ENCODE peak calls at places on chromosome 19, in eight cellular contexts. One of them, this sample, is unnamed. For H3K4me1, the result is how much of the 10 kb centered on the place peaks cover.

GRCh38 chr19:51055866-51056265 is 9.0 kb downstream of the KLK13 start:
- DNase-seq in lung: no peak
- DNase-seq in left ventricle myocardium inferior: no peak
- DNase-seq in psoas muscle: no peak
- DNase-seq in DND-41: no peak
- DNase-seq in stomach: no peak
- DNase-seq in tibial artery: no peak
- DNase-seq in SJSA1: no peak
- DNase-seq in this sample: no peak

GRCh38 chr19:48962029-48962848 is 2.9 kb upstream of the FTL start:
- DNase-seq in lung: peak
- DNase-seq in left ventricle myocardium inferior: peak
- DNase-seq in psoas muscle: peak
- DNase-seq in DND-41: no peak
- DNase-seq in stomach: peak
- DNase-seq in tibial artery: no peak
- DNase-seq in SJSA1: peak
- DNase-seq in this sample: peak

GRCh38 chr19:40982594-40983101 is 8.4 kb upstream of the CYP2B6 start:
- DNase-seq in lung: no peak
- DNase-seq in left ventricle myocardium inferior: no peak
- DNase-seq in psoas muscle: no peak
- DNase-seq in DND-41: no peak
- DNase-seq in stomach: no peak
- DNase-seq in tibial artery: no peak
- DNase-seq in SJSA1: no peak
- DNase-seq in this sample: no peak

GRCh38 chr19:17125052-17125727 is 49.6 kb downstream of the MYO9B start:
- DNase-seq in lung: no peak
- DNase-seq in left ventricle myocardium inferior: no peak
- DNase-seq in psoas muscle: no peak
- DNase-seq in DND-41: peak
- DNase-seq in stomach: no peak
- DNase-seq in tibial artery: no peak
- DNase-seq in SJSA1: peak
- DNase-seq in this sample: no peak

GRCh38 chr19:16227837-16228636 is 30.3 kb downstream of the AP1M1 start:
- DNase-seq in lung: no peak
- DNase-seq in left ventricle myocardium inferior: no peak
- DNase-seq in psoas muscle: peak
- DNase-seq in DND-41: no peak
- DNase-seq in stomach: no peak
- DNase-seq in tibial artery: no peak
- DNase-seq in SJSA1: no peak
- DNase-seq in this sample: no peak

GRCh38 chr19:38556521-38557174 is 61.1 kb downstream of the MAP4K1 start:
- DNase-seq in lung: no peak
- DNase-seq in left ventricle myocardium inferior: no peak
- DNase-seq in psoas muscle: peak
- DNase-seq in DND-41: no peak
- DNase-seq in stomach: no peak
- DNase-seq in tibial artery: no peak
- DNase-seq in SJSA1: no peak
- DNase-seq in this sample: no peak

GRCh38 chr19:31149306-31149975 is 199.8 kb downstream of the TSHZ3 start:
- DNase-seq in lung: no peak
- DNase-seq in left ventricle myocardium inferior: no peak
- DNase-seq in psoas muscle: no peak
- DNase-seq in DND-41: no peak
- DNase-seq in stomach: no peak
- DNase-seq in tibial artery: no peak
- DNase-seq in SJSA1: peak
- DNase-seq in this sample: no peak

GRCh38 chr19:3720533-3720917 is 12.3 kb downstream of the TJP3 start:
- DNase-seq in lung: no peak
- DNase-seq in left ventricle myocardium inferior: no peak
- DNase-seq in psoas muscle: no peak
- DNase-seq in DND-41: no peak
- DNase-seq in stomach: peak
- DNase-seq in tibial artery: no peak
- DNase-seq in SJSA1: no peak
- DNase-seq in this sample: no peak

GRCh38 chr19:45094158-45094557 is 1.2 kb downstream of the PPP1R37 start:
- DNase-seq in lung: no peak
- DNase-seq in left ventricle myocardium inferior: no peak
- DNase-seq in psoas muscle: no peak
- DNase-seq in DND-41: no peak
- DNase-seq in stomach: no peak
- DNase-seq in tibial artery: no peak
- DNase-seq in SJSA1: no peak
- DNase-seq in this sample: no peak
- H3K4me1 ChIP-seq in lung: under half
- H3K4me1 ChIP-seq in left ventricle myocardium inferior: half or more
- H3K4me1 ChIP-seq in psoas muscle: half or more
- H3K4me1 ChIP-seq in DND-41: half or more
- H3K4me1 ChIP-seq in stomach: half or more
- H3K4me1 ChIP-seq in tibial artery: half or more
- H3K4me1 ChIP-seq in SJSA1: under half
- H3K4me1 ChIP-seq in this sample: under half

GRCh38 chr19:18517606-18518005 is 4.3 kb downstream of the ELL start:
- DNase-seq in lung: no peak
- DNase-seq in left ventricle myocardium inferior: no peak
- DNase-seq in psoas muscle: no peak
- DNase-seq in DND-41: no peak
- DNase-seq in stomach: no peak
- DNase-seq in tibial artery: no peak
- DNase-seq in SJSA1: no peak
- DNase-seq in this sample: no peak

GRCh38 chr19:18514800-18515682 is 6.8 kb downstream of the ELL start:
- DNase-seq in lung: peak
- DNase-seq in left ventricle myocardium inferior: peak
- DNase-seq in psoas muscle: no peak
- DNase-seq in DND-41: no peak
- DNase-seq in stomach: peak
- DNase-seq in tibial artery: peak
- DNase-seq in SJSA1: no peak
- DNase-seq in this sample: peak

GRCh38 chr19:18510216-18510615 is 11.7 kb downstream of the ELL start:
- DNase-seq in lung: no peak
- DNase-seq in left ventricle myocardium inferior: no peak
- DNase-seq in psoas muscle: peak
- DNase-seq in DND-41: no peak
- DNase-seq in stomach: no peak
- DNase-seq in tibial artery: no peak
- DNase-seq in SJSA1: no peak
- DNase-seq in this sample: no peak

GRCh38 chr19:18515959-18516358 is 5.9 kb downstream of the ELL start:
- DNase-seq in lung: no peak
- DNase-seq in left ventricle myocardium inferior: no peak
- DNase-seq in psoas muscle: no peak
- DNase-seq in DND-41: no peak
- DNase-seq in stomach: no peak
- DNase-seq in tibial artery: no peak
- DNase-seq in SJSA1: peak
- DNase-seq in this sample: no peak

GRCh38 chr19:18513868-18514267 is 8.0 kb downstream of the ELL start:
- DNase-seq in lung: no peak
- DNase-seq in left ventricle myocardium inferior: peak
- DNase-seq in psoas muscle: no peak
- DNase-seq in DND-41: no peak
- DNase-seq in stomach: no peak
- DNase-seq in tibial artery: no peak
- DNase-seq in SJSA1: no peak
- DNase-seq in this sample: no peak
- H3K4me1 ChIP-seq in lung: under half
- H3K4me1 ChIP-seq in left ventricle myocardium inferior: half or more
- H3K4me1 ChIP-seq in psoas muscle: half or more
- H3K4me1 ChIP-seq in DND-41: under half
- H3K4me1 ChIP-seq in stomach: half or more
- H3K4me1 ChIP-seq in tibial artery: half or more
- H3K4me1 ChIP-seq in SJSA1: under half
- H3K4me1 ChIP-seq in this sample: half or more

DNA sequence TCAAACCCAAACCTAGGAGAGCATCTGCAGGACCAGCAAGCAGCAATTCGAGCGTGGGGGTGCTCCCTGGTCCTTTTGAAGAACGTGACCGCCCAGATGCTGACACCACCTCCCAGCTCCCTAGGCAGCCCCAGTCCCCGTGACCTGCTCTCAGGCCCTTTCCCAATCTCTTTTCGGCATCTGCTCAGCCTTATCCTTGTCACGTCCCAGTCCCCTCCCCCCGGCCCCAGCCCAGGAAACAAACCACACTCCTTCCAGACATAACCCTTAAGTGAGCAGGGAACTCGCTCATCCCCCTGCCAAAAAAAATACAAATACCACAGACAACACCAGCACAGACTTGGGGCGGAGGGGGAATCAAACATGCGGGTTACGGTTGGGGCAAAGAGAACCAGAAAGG is 3.3 kb downstream of the MLLT1 start:
- DNase-seq in lung: peak
- DNase-seq in left ventricle myocardium inferior: peak
- DNase-seq in psoas muscle: peak
- DNase-seq in DND-41: no peak
- DNase-seq in stomach: no peak
- DNase-seq in tibial artery: peak
- DNase-seq in SJSA1: no peak
- DNase-seq in this sample: peak
- H3K4me1 ChIP-seq in lung: half or more
- H3K4me1 ChIP-seq in left ventricle myocardium inferior: half or more
- H3K4me1 ChIP-seq in psoas muscle: half or more
- H3K4me1 ChIP-seq in DND-41: under half
- H3K4me1 ChIP-seq in stomach: half or more
- H3K4me1 ChIP-seq in tibial artery: half or more
- H3K4me1 ChIP-seq in SJSA1: half or more
- H3K4me1 ChIP-seq in this sample: half or more

GRCh38 chr19:1173845-1174809 is at the start of gene SBNO2:
- DNase-seq in lung: peak
- DNase-seq in left ventricle myocardium inferior: peak
- DNase-seq in psoas muscle: peak
- DNase-seq in DND-41: peak
- DNase-seq in stomach: peak
- DNase-seq in tibial artery: peak
- DNase-seq in SJSA1: peak
- DNase-seq in this sample: peak
- H3K4me1 ChIP-seq in lung: under half
- H3K4me1 ChIP-seq in left ventricle myocardium inferior: under half
- H3K4me1 ChIP-seq in psoas muscle: under half
- H3K4me1 ChIP-seq in DND-41: under half
- H3K4me1 ChIP-seq in stomach: under half
- H3K4me1 ChIP-seq in tibial artery: under half
- H3K4me1 ChIP-seq in SJSA1: half or more
- H3K4me1 ChIP-seq in this sample: half or more

DNA sequence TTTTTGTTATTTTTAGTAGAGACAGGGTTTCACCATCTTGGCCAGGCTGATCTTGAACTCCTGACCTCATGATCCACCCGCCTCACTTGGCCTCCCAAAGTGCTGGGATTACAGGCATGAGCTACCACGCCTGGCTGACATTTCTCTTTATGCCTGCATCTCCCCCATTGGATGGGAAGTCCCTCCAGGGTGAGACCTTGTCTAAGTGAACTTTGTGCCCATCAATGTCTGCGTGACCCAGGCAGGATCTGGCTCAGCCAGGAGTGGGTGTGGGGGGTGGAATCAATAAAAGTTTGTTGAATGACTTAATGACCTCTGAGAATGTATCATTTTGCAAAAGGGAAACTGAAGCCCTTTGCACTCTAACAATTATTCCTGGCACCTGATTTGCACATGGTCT is 1.8 kb upstream of the ARRDC5 start:
- DNase-seq in lung: no peak
- DNase-seq in left ventricle myocardium inferior: no peak
- DNase-seq in psoas muscle: no peak
- DNase-seq in DND-41: no peak
- DNase-seq in stomach: no peak
- DNase-seq in tibial artery: no peak
- DNase-seq in SJSA1: no peak
- DNase-seq in this sample: no peak
- H3K4me1 ChIP-seq in lung: under half
- H3K4me1 ChIP-seq in left ventricle myocardium inferior: under half
- H3K4me1 ChIP-seq in psoas muscle: under half
- H3K4me1 ChIP-seq in DND-41: under half
- H3K4me1 ChIP-seq in stomach: under half
- H3K4me1 ChIP-seq in tibial artery: under half
- H3K4me1 ChIP-seq in SJSA1: under half
- H3K4me1 ChIP-seq in this sample: under half

This sample was measured in thyroid gland.